ENCODE peak calls at places on chromosomes 1 and 21, in four cellular contexts. R is non-pigmented ciliary epithelial cell, M is OCI-M1, K is GOT3. D is an unnamed sample.

GRCh38 chr1:205088341-205088740 is 4.1 kb upstream of the TMEM81 start:
- DNase-seq in R (no peak), M (no peak), K (no peak), D (no peak)

GRCh38 chr1:86515597-86515996 is 31.3 kb upstream of the CLCA4 start:
- DNase-seq in R (no peak), M (peak), K (no peak), D (no peak)

GRCh38 chr1:52904590-52905375 is 16.8 kb downstream of the ECHDC2 start:
- DNase-seq in R (no peak), M (peak), K (no peak), D (no peak)

GRCh38 chr1:116855788-116856187 is 53.9 kb upstream of the PTGFRN start:
- DNase-seq in R (no peak), M (no peak), K (no peak), D (no peak)

GRCh38 chr1:61050541-61051454 is 31.6 kb upstream of the NFIA start:
- DNase-seq in R (no peak), M (peak), K (no peak), D (no peak)

GRCh38 chr1:181191494-181192040 is 103.1 kb downstream of the IER5 start:
- DNase-seq in R (no peak), M (no peak), K (no peak), D (no peak)

GRCh38 chr1:90381598-90381997 is 335.5 kb downstream of the BARHL2 start:
- DNase-seq in R (no peak), M (no peak), K (no peak), D (no peak)

GRCh38 chr1:230503741-230504140 is 77.6 kb upstream of the PGBD5 start:
- DNase-seq in R (no peak), M (no peak), K (no peak), D (no peak)

GRCh38 chr1:21292991-21293536 is 2.8 kb upstream of the ECE1 start:
- DNase-seq in R (no peak), M (no peak), K (no peak), D (no peak)

GRCh38 chr1:214362188-214362882 is 81.4 kb downstream of the SMYD2 start:
- DNase-seq in R (peak), M (peak), K (no peak), D (no peak)

GRCh38 chr1:92587445-92587844 is 100.7 kb upstream of the GFI1 start:
- DNase-seq in R (no peak), M (no peak), K (no peak), D (no peak)

GRCh38 chr1:91189096-91189495 is 167.3 kb upstream of the ZNF644 start:
- DNase-seq in R (no peak), M (no peak), K (no peak), D (no peak)

GRCh38 chr1:22208973-22209378 is 66.1 kb upstream of the WNT4 start:
- DNase-seq in R (no peak), M (no peak), K (no peak), D (no peak)

GRCh38 chr1:41573803-41574713 is 89.6 kb upstream of the EDN2 start:
- DNase-seq in R (peak), M (peak), K (peak), D (peak)

GRCh38 chr21:44686000-44686781 is 4.2 kb upstream of the KRTAP12-1 start:
- DNase-seq in R (no peak), M (no peak), K (no peak), D (no peak)

GRCh38 chr21:43736224-43736883 is 17.4 kb downstream of the PDXK start:
- DNase-seq in R (no peak), M (no peak), K (no peak), D (no peak)

GRCh38 chr1:15180189-15180588 is 26.6 kb downstream of the TMEM51 start:
- DNase-seq in R (no peak), M (no peak), K (no peak), D (no peak)

GRCh38 chr1:45010855-45011811 is at the start of gene HECTD3:
- DNase-seq in R (no peak), M (peak), K (no peak), D (peak)